ENCODE peak calls at places on chromosomes 13 and 19, in five cellular contexts. L is tibial nerve, B is cardiac muscle cell, M is lung, H is A673. Z is an unnamed sample.

GRCh38 chr13:93066187-93066586 is 160.4 kb upstream of the GPC6 start:
- DNase-seq in L (no peak), B (peak; percentile 89), M (no peak), H (no peak), Z (no peak)

GRCh38 chr19:47230921-47231214 is at the start of gene BBC3:
- DNase-seq in L (no peak), B (no peak), M (no peak), H (no peak), Z (no peak)

GRCh38 chr13:87903568-87903967 is 232.4 kb downstream of the SLITRK5 start:
- DNase-seq in L (no peak), B (no peak), M (no peak), H (no peak), Z (no peak)

GRCh38 chr13:94129490-94129894 is 350.0 kb downstream of the DCT start:
- DNase-seq in L (no peak), B (no peak), M (no peak), H (no peak), Z (no peak)

GRCh38 chr13:35388979-35389378 is 87.5 kb downstream of the MAB21L1 start:
- DNase-seq in L (no peak), B (peak; percentile 47), M (no peak), H (no peak), Z (no peak)

GRCh38 chr13:112456138-112457056 is 80.2 kb downstream of the SPACA7 start:
- DNase-seq in L (no peak), B (no peak), M (peak; percentile 22), H (no peak), Z (no peak)

GRCh38 chr19:1270168-1270853 is 1.2 kb downstream of the CIRBP start:
- DNase-seq in L (no peak), B (no peak), M (no peak), H (no peak), Z (no peak)

GRCh38 chr13:29746167-29746677 is 104.2 kb downstream of the UBL3 start:
- DNase-seq in L (no peak), B (no peak), M (no peak), H (no peak), Z (no peak)

GRCh38 chr13:23986619-23987018 is 89.3 kb upstream of the C1QTNF9B start:
- DNase-seq in L (no peak), B (peak; percentile 99), M (no peak), H (no peak), Z (no peak)

GRCh38 chr13:31009166-31009565 is 76.7 kb downstream of the TEX26 start:
- DNase-seq in L (no peak), B (peak; percentile 7), M (no peak), H (no peak), Z (no peak)

GRCh38 chr13:50527612-50528509 is 315.6 kb downstream of the DLEU7 start:
- DNase-seq in L (no peak), B (no peak), M (no peak), H (no peak), Z (no peak)

GRCh38 chr13:43368003-43368402 is 344.6 kb downstream of the DNAJC15 start:
- DNase-seq in L (no peak), B (no peak), M (no peak), H (no peak), Z (no peak)

GRCh38 chr19:18321729-18322091 is 1.2 kb downstream of the LSM4 start:
- DNase-seq in L (no peak), B (peak; percentile 50), M (no peak), H (peak; percentile 40), Z (no peak)

GRCh38 chr13:38821753-38822551 is 135.1 kb downstream of the FREM2 start:
- DNase-seq in L (no peak), B (no peak), M (no peak), H (peak; percentile 47), Z (no peak)

DNA sequence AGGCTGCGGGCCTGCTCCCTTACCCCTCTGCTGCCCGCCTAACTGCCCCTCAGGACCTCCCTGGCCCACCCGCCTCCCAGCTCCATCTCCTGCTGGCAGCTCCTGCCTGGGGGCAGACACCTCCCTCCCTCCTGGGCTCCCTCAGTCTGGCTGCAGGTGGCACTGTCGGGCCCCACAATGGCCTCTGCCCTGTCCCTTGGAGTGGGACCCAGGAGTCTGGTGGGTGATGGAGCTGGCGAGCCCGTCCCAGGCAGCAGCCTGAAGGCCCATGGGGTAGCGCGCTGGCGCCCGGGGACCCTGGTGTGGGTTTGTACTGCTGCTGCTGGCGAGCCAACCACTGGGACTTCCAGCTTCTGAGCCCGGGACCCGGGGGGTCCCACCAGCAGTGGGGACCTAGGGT is 83.6 kb downstream of the KDM4B start:
- DNase-seq in L (no peak), B (no peak), M (no peak), H (peak; percentile 42), Z (no peak)
- H3K27me3 ChIP-seq in L (no peaks in the 10 kb centered on the region), B (no peaks in the 10 kb centered on the region), M (no peaks in the 10 kb centered on the region), H (no peaks in the 10 kb centered on the region), Z (no peaks in the 10 kb centered on the region)

GRCh38 chr19:32241957-32242710 is 103.3 kb upstream of the ZNF507 start:
- DNase-seq in L (no peak), B (no peak), M (no peak), H (no peak), Z (no peak)
- H3K27me3 ChIP-seq in L (no peaks in the 10 kb centered on the region), B (peaks cover 83% of the 10 kb centered on the region), M (no peaks in the 10 kb centered on the region), H (no peaks in the 10 kb centered on the region), Z (peaks cover 15% of the 10 kb centered on the region)

DNA sequence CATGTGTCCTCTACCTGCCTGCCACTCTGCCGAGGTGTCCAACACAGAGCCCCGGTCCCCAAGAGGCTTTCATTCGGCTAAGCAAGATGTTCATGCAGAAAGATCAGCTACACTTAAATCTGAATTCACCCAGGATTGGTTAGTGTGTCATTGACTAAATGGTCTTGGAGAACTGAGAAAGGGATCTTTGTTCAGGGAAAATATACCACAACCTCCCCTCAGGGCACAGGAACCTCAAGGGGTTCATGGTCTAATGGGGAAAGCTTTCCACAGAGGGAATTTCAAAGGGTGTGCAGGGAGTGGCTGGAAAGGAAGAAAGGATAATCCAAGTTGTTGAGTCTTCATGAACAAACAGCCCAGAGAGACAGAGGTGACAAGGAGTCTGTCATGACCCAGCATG is 14.4 kb upstream of the POP4 start:
- DNase-seq in L (no peak), B (no peak), M (no peak), H (no peak), Z (no peak)
- H3K27me3 ChIP-seq in L (no peaks in the 10 kb centered on the region), B (peaks cover 61% of the 10 kb centered on the region), M (no peaks in the 10 kb centered on the region), H (peaks cover 61% of the 10 kb centered on the region), Z (peaks cover 48% of the 10 kb centered on the region)

GRCh38 chr19:45924891-45925447 is 10.4 kb upstream of the NANOS2 start:
- DNase-seq in L (no peak), B (no peak), M (no peak), H (no peak), Z (no peak)

GRCh38 chr19:45920458-45920857 is 5.9 kb upstream of the NANOS2 start:
- DNase-seq in L (no peak), B (no peak), M (no peak), H (no peak), Z (no peak)

GRCh38 chr19:45919678-45920077 is 5.1 kb upstream of the NANOS2 start:
- DNase-seq in L (no peak), B (no peak), M (no peak), H (no peak), Z (no peak)

GRCh38 chr19:45918721-45919120 is 4.1 kb upstream of the NANOS2 start:
- DNase-seq in L (no peak), B (no peak), M (no peak), H (no peak), Z (no peak)

GRCh38 chr19:45922281-45922680 is 7.7 kb upstream of the NANOS2 start:
- DNase-seq in L (no peak), B (no peak), M (no peak), H (no peak), Z (no peak)
- H3K27me3 ChIP-seq in L (no peaks in the 10 kb centered on the region), B (no peaks in the 10 kb centered on the region), M (no peaks in the 10 kb centered on the region), H (peaks cover 24% of the 10 kb centered on the region), Z (no peaks in the 10 kb centered on the region)

DNA sequence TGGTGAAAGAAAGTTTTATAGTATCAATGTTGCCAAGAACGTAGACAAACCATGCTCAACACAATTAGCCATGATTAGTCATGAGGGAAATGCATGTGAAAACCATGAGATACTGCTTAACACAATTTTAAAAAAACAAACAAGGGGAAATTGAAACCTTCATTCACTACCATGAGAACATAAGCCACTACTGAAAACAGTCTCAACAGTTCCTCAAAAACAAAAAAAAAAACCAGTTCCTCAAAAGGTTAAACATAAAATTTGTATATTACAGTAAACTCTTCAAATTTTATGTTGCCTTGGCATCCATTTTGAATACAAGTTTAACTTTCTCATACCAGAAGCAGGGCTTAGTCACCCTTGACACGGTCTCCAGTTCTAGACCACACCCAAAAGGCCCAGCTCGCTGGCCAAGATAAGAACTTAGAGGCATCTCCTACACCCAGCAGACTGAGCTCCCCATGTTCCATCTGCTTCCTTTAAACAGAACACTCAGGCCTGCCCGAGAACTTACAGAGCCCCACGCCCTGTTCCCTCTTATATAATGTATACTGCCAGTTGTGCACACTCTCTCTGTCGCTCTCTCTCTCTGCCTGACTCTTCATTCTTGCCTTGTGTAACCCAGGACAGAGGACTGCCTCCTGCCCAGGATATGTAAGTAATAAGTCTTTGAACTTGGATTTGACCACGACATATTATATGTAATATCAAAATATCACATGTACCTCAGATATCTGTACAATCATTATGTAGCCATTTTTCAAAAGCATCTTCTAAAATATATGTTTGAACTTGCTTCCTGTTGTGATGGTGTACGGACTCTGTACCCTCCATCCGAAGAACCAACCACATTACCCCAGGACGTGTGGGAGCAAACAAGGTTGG is 67.4 kb downstream of the STK24 start:
- DNase-seq in L (peak; percentile 60), B (peak; percentile 83), M (peak; percentile 44), H (no peak), Z (peak; percentile 81)
- H3K27me3 ChIP-seq in L (no peaks in the 10 kb centered on the region), B (no peaks in the 10 kb centered on the region), M (no peaks in the 10 kb centered on the region), H (no peaks in the 10 kb centered on the region), Z (no peaks in the 10 kb centered on the region)

GRCh38 chr13:75373988-75374387 is 108.0 kb downstream of the TBC1D4 start:
- DNase-seq in L (no peak), B (no peak), M (no peak), H (no peak), Z (no peak)
- H3K27me3 ChIP-seq in L (no peaks in the 10 kb centered on the region), B (no peaks in the 10 kb centered on the region), M (no peaks in the 10 kb centered on the region), H (no peaks in the 10 kb centered on the region), Z (no peaks in the 10 kb centered on the region)

Z was measured in tibial artery.